ENCODE peak calls at places on chromosomes 12 and 14, in ten cellular contexts. One of them, this sample, is unnamed.

GRCh38 chr14:23725980-23726746 is 90.0 kb downstream of the DHRS2 start:
- DNase-seq in T follicular helper cell: no peak
- DNase-seq in uterus: no peak
- DNase-seq in lower leg skin: no peak
- DNase-seq in stomach: no peak
- DNase-seq in dermis microvascular lymphatic vessel endothelial cell: no peak
- DNase-seq in posterior vena cava: peak; percentile 48
- DNase-seq in HEK293T: no peak
- DNase-seq in T-helper 17 cell: no peak
- DNase-seq in amniotic stem cell: no peak
- DNase-seq in this sample: no peak

GRCh38 chr12:88810806-88811205 is 230.5 kb upstream of the KITLG start:
- DNase-seq in uterus: no peak
- DNase-seq in posterior vena cava: no peak
- DNase-seq in lower leg skin: no peak
- DNase-seq in amniotic stem cell: no peak
- DNase-seq in T-helper 17 cell: no peak
- DNase-seq in dermis microvascular lymphatic vessel endothelial cell: no peak
- DNase-seq in T follicular helper cell: no peak
- DNase-seq in stomach: no peak
- DNase-seq in HEK293T: no peak
- DNase-seq in this sample: no peak

GRCh38 chr14:63178912-63179311 is 25.3 kb upstream of the RHOJ start:
- DNase-seq in lower leg skin: peak; percentile 19
- DNase-seq in stomach: no peak
- DNase-seq in dermis microvascular lymphatic vessel endothelial cell: no peak
- DNase-seq in posterior vena cava: no peak
- DNase-seq in T-helper 17 cell: no peak
- DNase-seq in uterus: no peak
- DNase-seq in amniotic stem cell: no peak
- DNase-seq in T follicular helper cell: no peak
- DNase-seq in HEK293T: no peak
- DNase-seq in this sample: no peak

GRCh38 chr12:124379938-124380754 is 85.3 kb downstream of the RFLNA start:
- DNase-seq in stomach: peak; percentile 50
- DNase-seq in HEK293T: no peak
- DNase-seq in T follicular helper cell: no peak
- DNase-seq in T-helper 17 cell: no peak
- DNase-seq in posterior vena cava: peak; percentile 94
- DNase-seq in amniotic stem cell: peak; percentile 86
- DNase-seq in dermis microvascular lymphatic vessel endothelial cell: peak; percentile 65
- DNase-seq in lower leg skin: peak; percentile 54
- DNase-seq in uterus: peak; percentile 81
- DNase-seq in this sample: no peak

GRCh38 chr14:76760331-76761197 is 704 bp upstream of the VASH1 start:
- DNase-seq in stomach: no peak
- DNase-seq in uterus: no peak
- DNase-seq in T-helper 17 cell: no peak
- DNase-seq in amniotic stem cell: no peak
- DNase-seq in T follicular helper cell: no peak
- DNase-seq in posterior vena cava: no peak
- DNase-seq in HEK293T: no peak
- DNase-seq in lower leg skin: no peak
- DNase-seq in dermis microvascular lymphatic vessel endothelial cell: no peak
- DNase-seq in this sample: no peak

GRCh38 chr14:67426983-67427601 is 15.1 kb upstream of the PLEK2 start:
- DNase-seq in uterus: peak; percentile 54
- DNase-seq in amniotic stem cell: peak; percentile 33
- DNase-seq in T follicular helper cell: peak; percentile 55
- DNase-seq in lower leg skin: peak; percentile 51
- DNase-seq in dermis microvascular lymphatic vessel endothelial cell: peak; percentile 48
- DNase-seq in T-helper 17 cell: peak; percentile 48
- DNase-seq in HEK293T: peak; percentile 83
- DNase-seq in stomach: peak; percentile 82
- DNase-seq in posterior vena cava: peak; percentile 84
- DNase-seq in this sample: peak; percentile 82

GRCh38 chr12:114668151-114668891 is 15.7 kb downstream of the TBX3 start:
- DNase-seq in stomach: peak; percentile 82
- DNase-seq in posterior vena cava: peak; percentile 88
- DNase-seq in dermis microvascular lymphatic vessel endothelial cell: no peak
- DNase-seq in HEK293T: peak; percentile 78
- DNase-seq in T-helper 17 cell: no peak
- DNase-seq in T follicular helper cell: no peak
- DNase-seq in amniotic stem cell: peak; percentile 92
- DNase-seq in uterus: peak; percentile 84
- DNase-seq in lower leg skin: peak; percentile 66
- DNase-seq in this sample: peak; percentile 91

GRCh38 chr12:31633464-31633863 is 26.0 kb upstream of the ETFBKMT start:
- DNase-seq in posterior vena cava: no peak
- DNase-seq in dermis microvascular lymphatic vessel endothelial cell: no peak
- DNase-seq in T-helper 17 cell: no peak
- DNase-seq in amniotic stem cell: no peak
- DNase-seq in lower leg skin: no peak
- DNase-seq in T follicular helper cell: no peak
- DNase-seq in HEK293T: no peak
- DNase-seq in uterus: no peak
- DNase-seq in stomach: no peak
- DNase-seq in this sample: no peak

GRCh38 chr12:52057614-52057939 is 6.3 kb downstream of the NR4A1 start:
- DNase-seq in uterus: no peak
- DNase-seq in dermis microvascular lymphatic vessel endothelial cell: no peak
- DNase-seq in stomach: no peak
- DNase-seq in HEK293T: no peak
- DNase-seq in T follicular helper cell: no peak
- DNase-seq in T-helper 17 cell: no peak
- DNase-seq in lower leg skin: no peak
- DNase-seq in amniotic stem cell: no peak
- DNase-seq in posterior vena cava: no peak
- DNase-seq in this sample: no peak

GRCh38 chr14:69693145-69693544 is 73.8 kb upstream of the SRSF5 start:
- DNase-seq in amniotic stem cell: no peak
- DNase-seq in dermis microvascular lymphatic vessel endothelial cell: peak; percentile 41
- DNase-seq in HEK293T: no peak
- DNase-seq in posterior vena cava: peak; percentile 55
- DNase-seq in uterus: no peak
- DNase-seq in T follicular helper cell: no peak
- DNase-seq in T-helper 17 cell: no peak
- DNase-seq in lower leg skin: no peak
- DNase-seq in stomach: peak; percentile 48
- DNase-seq in this sample: no peak

GRCh38 chr12:23950011-23950774 is 723 bp upstream of the SOX5 start:
- DNase-seq in HEK293T: peak; percentile 17
- DNase-seq in stomach: no peak
- DNase-seq in dermis microvascular lymphatic vessel endothelial cell: no peak
- DNase-seq in T-helper 17 cell: no peak
- DNase-seq in T follicular helper cell: no peak
- DNase-seq in lower leg skin: no peak
- DNase-seq in posterior vena cava: no peak
- DNase-seq in uterus: no peak
- DNase-seq in amniotic stem cell: no peak
- DNase-seq in this sample: no peak

GRCh38 chr14:51283402-51283825 is 43.4 kb downstream of the TMX1 start:
- DNase-seq in lower leg skin: no peak
- DNase-seq in amniotic stem cell: peak; percentile 85
- DNase-seq in T-helper 17 cell: no peak
- DNase-seq in uterus: no peak
- DNase-seq in stomach: no peak
- DNase-seq in posterior vena cava: no peak
- DNase-seq in dermis microvascular lymphatic vessel endothelial cell: peak; percentile 88
- DNase-seq in HEK293T: peak; percentile 67
- DNase-seq in T follicular helper cell: no peak
- DNase-seq in this sample: peak; percentile 17

GRCh38 chr14:30681752-30682355 is 59.7 kb downstream of the SCFD1 start:
- DNase-seq in stomach: no peak
- DNase-seq in dermis microvascular lymphatic vessel endothelial cell: no peak
- DNase-seq in T follicular helper cell: no peak
- DNase-seq in posterior vena cava: no peak
- DNase-seq in T-helper 17 cell: no peak
- DNase-seq in HEK293T: peak; percentile 9
- DNase-seq in lower leg skin: no peak
- DNase-seq in uterus: no peak
- DNase-seq in amniotic stem cell: no peak
- DNase-seq in this sample: no peak

GRCh38 chr12:104307655-104308000 is 4.1 kb downstream of the EID3 start:
- DNase-seq in amniotic stem cell: no peak
- DNase-seq in dermis microvascular lymphatic vessel endothelial cell: no peak
- DNase-seq in uterus: no peak
- DNase-seq in posterior vena cava: no peak
- DNase-seq in stomach: no peak
- DNase-seq in HEK293T: no peak
- DNase-seq in lower leg skin: no peak
- DNase-seq in T follicular helper cell: no peak
- DNase-seq in T-helper 17 cell: no peak
- DNase-seq in this sample: no peak

GRCh38 chr12:11730299-11731041 is 81.0 kb downstream of the ETV6 start:
- DNase-seq in amniotic stem cell: no peak
- DNase-seq in uterus: no peak
- DNase-seq in T-helper 17 cell: no peak
- DNase-seq in HEK293T: no peak
- DNase-seq in dermis microvascular lymphatic vessel endothelial cell: no peak
- DNase-seq in T follicular helper cell: no peak
- DNase-seq in posterior vena cava: no peak
- DNase-seq in lower leg skin: peak; percentile 44
- DNase-seq in stomach: peak; percentile 84
- DNase-seq in this sample: no peak

GRCh38 chr12:48779869-48780268 is 9.0 kb downstream of the ADCY6 start:
- DNase-seq in lower leg skin: no peak
- DNase-seq in amniotic stem cell: no peak
- DNase-seq in HEK293T: no peak
- DNase-seq in T-helper 17 cell: no peak
- DNase-seq in uterus: peak; percentile 69
- DNase-seq in T follicular helper cell: no peak
- DNase-seq in stomach: no peak
- DNase-seq in posterior vena cava: peak; percentile 89
- DNase-seq in dermis microvascular lymphatic vessel endothelial cell: peak; percentile 36
- DNase-seq in this sample: no peak

This sample was measured in BE2C.